ENCODE peak calls at places on chromosomes 6 and 20, in seven cellular contexts. K is Peyer's patch, I is sigmoid colon, F is keratinocyte, V is GM12865, E is A549, X is PC-3. W is an unnamed sample.

GRCh38 chr20:57092112-57092899 is 174.1 kb downstream of the BMP7 start:
- DNase-seq in V (peak; percentile 70), I (peak; percentile 77), X (peak; percentile 81), E (peak; percentile 71), F (no peak), K (peak; percentile 67), W (peak; percentile 67)

GRCh38 chr6:5453531-5453930 is 192.2 kb downstream of the FARS2 start:
- DNase-seq in K (no peak), F (no peak), V (no peak), E (no peak), I (no peak), X (peak; percentile 57), W (no peak)

GRCh38 chr6:1837868-1838267 is 228.2 kb downstream of the FOXC1 start:
- DNase-seq in X (no peak), V (no peak), I (no peak), K (no peak), E (no peak), F (no peak), W (no peak)

GRCh38 chr6:75752365-75752764 is 3.3 kb downstream of the MYO6 start:
- DNase-seq in F (no peak), X (peak; percentile 77), K (no peak), E (no peak), I (no peak), V (no peak), W (no peak)

GRCh38 chr20:49276201-49276894 is 1.5 kb downstream of the ZNFX1 start:
- DNase-seq in E (no peak), V (peak; percentile 64), I (no peak), F (no peak), X (peak; percentile 75), K (peak; percentile 56), W (no peak)

GRCh38 chr6:126720326-126720725 is 380.4 kb downstream of the CENPW start:
- DNase-seq in V (no peak), I (no peak), X (no peak), K (no peak), E (no peak), F (no peak), W (no peak)

GRCh38 chr20:20594171-20594530 is 118.3 kb downstream of the RALGAPA2 start:
- DNase-seq in F (no peak), V (peak; percentile 33), I (no peak), X (peak; percentile 59), K (no peak), E (peak; percentile 27), W (no peak)

GRCh38 chr6:3770023-3770422 is 18.5 kb upstream of the PXDC1 start:
- DNase-seq in E (no peak), F (no peak), X (no peak), V (no peak), K (peak; percentile 49), I (no peak), W (no peak)

GRCh38 chr20:9363673-9364072 is 150.7 kb upstream of the LAMP5 start:
- DNase-seq in V (no peak), K (no peak), I (no peak), X (peak; percentile 67), F (no peak), E (no peak), W (no peak)

GRCh38 chr6:168597471-168597875 is 156.5 kb downstream of the SMOC2 start:
- DNase-seq in V (no peak), E (no peak), F (no peak), K (no peak), X (no peak), I (peak; percentile 14), W (no peak)

DNA sequence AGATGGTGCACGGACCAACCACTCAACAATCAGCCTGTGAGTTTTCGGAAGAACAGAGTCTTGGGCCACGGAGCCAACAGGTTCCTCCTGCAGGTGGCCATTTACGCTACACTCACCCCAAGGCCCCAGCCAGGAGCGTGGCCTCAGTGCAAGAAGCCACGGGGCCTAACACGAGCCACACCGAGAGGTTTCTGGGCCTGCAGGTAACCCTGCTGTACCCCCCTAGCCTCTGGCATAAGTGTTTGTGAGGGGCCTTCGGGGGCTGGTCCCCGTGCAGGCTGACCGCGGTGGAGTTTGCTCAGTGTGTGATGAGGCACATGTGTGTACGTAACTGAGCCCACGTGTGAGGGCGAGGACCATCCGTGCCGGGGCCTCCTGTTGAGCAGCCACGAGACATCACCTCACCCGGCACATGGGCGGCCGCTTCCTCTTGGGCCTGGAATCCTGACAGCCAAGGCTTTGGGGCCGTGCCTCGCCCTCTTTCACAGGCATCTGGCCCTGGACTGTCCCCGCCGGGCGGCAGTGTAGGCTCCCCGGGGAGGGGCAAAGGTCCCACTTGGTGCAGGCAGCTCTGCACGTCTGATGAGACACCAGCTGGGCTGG is 202.4 kb downstream of the DLL1 start:
- DNase-seq in F (no peak), V (peak; percentile 62), X (no peak), I (peak; percentile 62), E (no peak), K (peak; percentile 65), W (peak; percentile 37)
- TF ChIP-seq CTCF in F (no peak), V (no peak), X (no peak), I (no peak), E (no peak), K (no peak), W (no peak)

GRCh38 chr6:110357696-110358535 is at the start of gene METTL24:
- DNase-seq in X (no peak), V (no peak), I (no peak), F (no peak), K (no peak), E (peak; percentile 5), W (no peak)
- TF ChIP-seq CTCF in X (no peak), V (no peak), I (no peak), F (no peak), K (no peak), E (no peak), W (no peak)

DNA sequence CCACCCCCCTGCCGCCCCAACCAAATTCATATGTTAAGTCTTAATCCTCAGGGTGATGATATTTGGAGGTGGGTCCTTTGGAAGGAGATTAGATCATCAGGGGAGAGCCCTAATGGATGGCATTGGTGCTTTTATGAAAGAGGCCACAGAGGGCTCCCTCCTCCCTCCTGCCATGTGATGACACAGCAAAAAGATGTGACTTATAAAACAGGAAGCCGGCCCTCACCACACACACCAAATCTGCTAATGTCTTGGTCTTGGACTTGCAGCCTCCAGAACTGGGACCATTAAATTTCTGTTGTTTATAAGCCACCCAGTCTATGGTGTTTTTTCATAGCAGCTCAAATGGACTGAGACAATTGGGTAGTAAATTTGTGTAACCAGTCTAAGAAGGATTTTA is 176.3 kb downstream of the ADGRG6 start:
- DNase-seq in F (no peak), X (peak; percentile 40), V (peak; percentile 34), E (no peak), K (no peak), I (no peak), W (no peak)
- TF ChIP-seq CTCF in F (no peak), X (peak; percentile 16), V (no peak), E (no peak), K (no peak), I (no peak), W (no peak)

GRCh38 chr6:29828471-29828797 is 809 bp downstream of the HLA-G start:
- DNase-seq in X (no peak), V (no peak), K (no peak), E (no peak), I (no peak), F (no peak), W (no peak)

GRCh38 chr6:29826271-29826670 is 1.4 kb upstream of the HLA-G start:
- DNase-seq in F (no peak), V (no peak), E (no peak), I (no peak), X (peak; percentile 65), K (no peak), W (no peak)

GRCh38 chr6:29829766-29830165 is 2.1 kb downstream of the HLA-G start:
- DNase-seq in E (no peak), F (no peak), I (no peak), V (no peak), X (no peak), K (no peak), W (no peak)

GRCh38 chr6:29825848-29826247 is 1.8 kb upstream of the HLA-G start:
- DNase-seq in X (no peak), K (no peak), V (no peak), E (no peak), F (no peak), I (no peak), W (no peak)

GRCh38 chr6:29827579-29828470 is at the start of gene HLA-G:
- DNase-seq in K (no peak), I (no peak), E (no peak), F (no peak), X (no peak), V (no peak), W (no peak)
- TF ChIP-seq CTCF in K (no peak), I (no peak), E (no peak), F (no peak), X (no peak), V (no peak), W (no peak)

DNA sequence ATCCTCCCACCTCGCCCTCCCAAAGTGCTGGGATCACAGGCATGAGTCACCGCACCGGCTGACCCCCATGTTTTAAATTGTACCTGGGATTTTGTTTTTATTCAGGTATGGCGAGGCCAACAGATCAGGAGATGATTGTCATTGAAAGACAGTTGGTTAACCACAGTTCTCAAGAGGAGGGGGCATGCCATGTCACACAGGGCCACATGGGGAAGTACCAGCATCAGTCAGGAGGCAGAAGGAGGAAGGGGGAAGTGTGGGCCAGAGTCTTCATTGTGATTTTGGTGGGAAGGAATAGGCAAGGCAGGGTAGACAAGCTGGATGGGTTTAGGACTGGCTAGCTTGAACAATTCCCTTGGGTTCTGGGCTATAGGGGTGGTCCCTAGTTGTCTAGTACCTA is 9.9 kb upstream of the MMP9 start:
- DNase-seq in V (no peak), E (no peak), F (no peak), I (peak; percentile 58), X (no peak), K (no peak), W (no peak)
- TF ChIP-seq CTCF in V (no peak), E (no peak), F (no peak), I (no peak), X (no peak), K (no peak), W (no peak)

GRCh38 chr6:7899046-7899888 is 11.3 kb downstream of the TXNDC5 start:
- DNase-seq in I (no peak), F (no peak), E (peak; percentile 28), V (peak; percentile 56), X (peak; percentile 24), K (peak; percentile 72), W (no peak)
- TF ChIP-seq CTCF in I (no peak), F (no peak), E (peak; percentile 22), V (peak; percentile 34), X (peak; percentile 49), K (no peak), W (no peak)

GRCh38 chr20:3670511-3670910 is 7.3 kb upstream of the GFRA4 start:
- DNase-seq in K (no peak), I (no peak), E (no peak), V (no peak), X (peak; percentile 17), F (no peak), W (no peak)
- TF ChIP-seq CTCF in K (no peak), I (no peak), E (no peak), V (no peak), X (no peak), F (peak; percentile 17), W (no peak)

W was measured in breast epithelium.